ENCODE peak calls at places on chromosomes 1 and 21, in eight cellular contexts. H, Q, E, W, Y, Z, T and P are unnamed samples.

GRCh38 chr21:46199436-46200373 is 15.4 kb upstream of the SPATC1L start:
- DNase-seq in T (no peak), Q (peak; percentile 4), H (no peak), Y (no peak), W (no peak), E (no peak), Z (no peak), P (no peak)

GRCh38 chr1:204989266-204990058 is 53.5 kb upstream of the CNTN2 start:
- DNase-seq in H (peak; percentile 83), T (peak; percentile 68), Q (no peak), Z (peak; percentile 49), E (no peak), Y (peak; percentile 84), W (peak; percentile 85), P (peak; percentile 34)

GRCh38 chr1:9449106-9449627 is 90.1 kb upstream of the SLC25A33 start:
- DNase-seq in Y (no peak), Z (no peak), Q (no peak), T (peak; percentile 74), W (no peak), E (no peak), H (no peak), P (no peak)

GRCh38 chr1:90671736-90672135 is 45.4 kb downstream of the BARHL2 start:
- DNase-seq in E (no peak), Z (no peak), H (no peak), T (no peak), Q (no peak), W (no peak), Y (no peak), P (no peak)

GRCh38 chr1:220887868-220888664 is 8.8 kb downstream of the HLX start:
- DNase-seq in Q (no peak), H (no peak), T (peak; percentile 44), Y (no peak), Z (no peak), W (no peak), E (no peak), P (no peak)

GRCh38 chr1:9186082-9186859 is 48.3 kb upstream of the H6PD start:
- DNase-seq in Q (no peak), Y (no peak), T (no peak), E (no peak), W (no peak), H (no peak), Z (no peak), P (no peak)

GRCh38 chr1:89962742-89963075 is 32.2 kb upstream of the ZNF326 start:
- DNase-seq in Y (no peak), Q (no peak), W (no peak), Z (no peak), T (peak; percentile 33), H (no peak), E (no peak), P (no peak)

GRCh38 chr21:25938673-25939395 is 204.1 kb downstream of the GABPA start:
- DNase-seq in Z (no peak), W (no peak), E (no peak), Q (no peak), Y (no peak), T (no peak), H (peak; percentile 21), P (no peak)

GRCh38 chr1:115463347-115463746 is 125.3 kb upstream of the NGF start:
- DNase-seq in W (no peak), E (no peak), H (peak; percentile 38), Z (no peak), Q (no peak), Y (no peak), T (no peak), P (no peak)

GRCh38 chr1:43653893-43654292 is 3.9 kb downstream of the KDM4A start:
- DNase-seq in E (no peak), W (no peak), Y (no peak), Z (no peak), Q (no peak), T (no peak), H (no peak), P (no peak)

GRCh38 chr1:231727171-231727570 is 100.6 kb downstream of the DISC1 start:
- DNase-seq in E (no peak), Y (no peak), H (no peak), W (no peak), Z (no peak), T (peak; percentile 11), Q (no peak), P (no peak)

GRCh38 chr1:162404550-162405160 is 7.3 kb downstream of the SH2D1B start:
- DNase-seq in Q (no peak), E (no peak), H (no peak), W (no peak), Z (no peak), Y (no peak), T (peak; percentile 55), P (no peak)

GRCh38 chr1:227869851-227870305 is 54.4 kb downstream of the PRSS38 start:
- DNase-seq in Q (no peak), Z (peak; percentile 15), H (no peak), Y (no peak), W (no peak), E (no peak), T (peak; percentile 91), P (no peak)

GRCh38 chr1:229227298-229227919 is 43.5 kb upstream of the RAB4A start:
- DNase-seq in T (peak; percentile 54), H (peak; percentile 87), Y (peak; percentile 85), W (peak; percentile 85), Q (peak; percentile 68), Z (peak; percentile 47), E (no peak), P (peak; percentile 58)

GRCh38 chr1:226547754-226548191 is 791 bp upstream of the STUM start:
- DNase-seq in Z (peak; percentile 83), T (peak; percentile 83), Y (peak; percentile 87), H (peak; percentile 95), E (no peak), W (peak; percentile 83), Q (peak; percentile 61), P (peak; percentile 52)

GRCh38 chr1:8120693-8121260 is 94.7 kb upstream of the ERRFI1 start:
- DNase-seq in T (no peak), Y (peak; percentile 43), Z (no peak), W (no peak), H (no peak), Q (no peak), E (no peak), P (no peak)

GRCh38 chr1:236795757-236796719 is 946 bp downstream of the MTR start:
- DNase-seq in T (peak; percentile 43), E (no peak), W (peak; percentile 4), Y (no peak), H (peak; percentile 34), Z (peak; percentile 16), Q (no peak), P (no peak)

GRCh38 chr1:86731416-86731815 is 27.0 kb downstream of the SH3GLB1 start:
- DNase-seq in H (no peak), Y (no peak), W (no peak), E (no peak), Z (no peak), T (no peak), Q (no peak), P (no peak)

GRCh38 chr1:222247081-222247480 is 300.8 kb downstream of the HHIPL2 start:
- DNase-seq in E (no peak), Z (no peak), Q (no peak), T (no peak), W (no peak), H (no peak), Y (no peak), P (no peak)

GRCh38 chr1:119783354-119784126 is 14.8 kb upstream of the HMGCS2 start:
- DNase-seq in W (no peak), T (peak; percentile 12), Q (no peak), H (no peak), Y (no peak), Z (no peak), E (no peak), P (no peak)

GRCh38 chr1:119778886-119779560 is 10.3 kb upstream of the HMGCS2 start:
- DNase-seq in Z (no peak), Q (no peak), W (no peak), T (peak; percentile 39), H (no peak), Y (no peak), E (no peak), P (no peak)

GRCh38 chr1:119782541-119783338 is 14.0 kb upstream of the HMGCS2 start:
- DNase-seq in Q (no peak), H (no peak), E (no peak), Y (no peak), Z (no peak), W (no peak), T (no peak), P (no peak)

GRCh38 chr1:119779869-119780356 is 11.2 kb upstream of the HMGCS2 start:
- DNase-seq in W (no peak), T (peak; percentile 41), Z (no peak), Y (peak; percentile 48), E (no peak), Q (no peak), H (no peak), P (no peak)

GRCh38 chr1:119781434-119782210 is 12.9 kb upstream of the HMGCS2 start:
- DNase-seq in Z (no peak), E (no peak), Y (no peak), W (no peak), T (no peak), Q (no peak), H (no peak), P (no peak)
- TF ChIP-seq CTCF in Z (no peak), E (no peak), Y (no peak), W (no peak), T (no peak), Q (no peak), H (no peak), P (no peak)

GRCh38 chr1:85041793-85042192 is 6.5 kb downstream of the MCOLN3 start:
- DNase-seq in T (no peak), Q (no peak), H (no peak), E (no peak), Y (no peak), Z (no peak), W (no peak), P (no peak)
- TF ChIP-seq CTCF in T (no peak), Q (no peak), H (no peak), E (no peak), Y (no peak), Z (no peak), W (no peak), P (no peak)

GRCh38 chr1:114062646-114063045 is 83.4 kb downstream of the OLFML3 start:
- DNase-seq in Y (no peak), H (no peak), Q (no peak), T (peak; percentile 25), E (no peak), W (no peak), Z (no peak), P (no peak)

GRCh38 chr1:114061431-114061830 is 82.2 kb downstream of the OLFML3 start:
- DNase-seq in E (no peak), Q (no peak), Y (no peak), T (peak; percentile 2), Z (no peak), W (no peak), H (no peak), P (no peak)

GRCh38 chr1:114063544-114063943 is 84.3 kb downstream of the OLFML3 start:
- DNase-seq in W (no peak), T (no peak), E (no peak), Z (no peak), Q (no peak), Y (no peak), H (no peak), P (no peak)
- TF ChIP-seq CTCF in W (no peak), T (no peak), E (no peak), Z (no peak), Q (no peak), Y (no peak), H (no peak), P (no peak)

DNA sequence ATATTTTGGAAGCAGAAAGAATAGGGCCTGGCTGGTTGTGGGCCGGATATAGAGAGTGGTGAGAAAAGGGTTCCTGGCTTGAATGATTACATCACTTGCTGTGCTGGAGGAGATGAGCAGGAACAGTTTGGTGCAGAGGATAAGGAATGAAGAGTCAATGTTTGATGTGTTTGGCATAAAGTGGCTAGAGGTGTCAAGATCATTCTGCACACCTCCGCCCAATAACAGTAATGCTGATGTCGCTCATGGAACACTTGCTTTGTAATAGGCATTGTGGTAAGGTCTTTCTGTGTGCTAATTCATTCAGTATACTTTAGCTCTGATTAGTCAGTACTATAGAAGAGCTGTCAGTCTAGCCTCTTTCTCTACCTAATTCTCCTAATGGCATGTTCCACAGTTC is 48.0 kb upstream of the RAVER2 start:
- DNase-seq in H (no peak), Z (no peak), W (no peak), E (no peak), Q (no peak), Y (no peak), T (no peak), P (no peak)
- TF ChIP-seq CTCF in H (no peak), Z (no peak), W (no peak), E (no peak), Q (no peak), Y (no peak), T (no peak), P (no peak)